ENCODE peak calls at places on chromosomes 7 and 10, in six cellular contexts. G is neural progenitor cell; X is stimulated activated CD4-positive, alpha-beta T cell treated with anti-CD3 and anti-CD28 coated beads, Interleukin-1b, Interleukin-23, amount 100 ng/mL, for 24 hours; V is lower lobe of right lung; R is endothelial cell of umbilical vein; S is LHCN-M2. B is an unnamed sample.

GRCh38 chr7:19145429-19146201 is 394 bp upstream of the FERD3L start:
- DNase-seq in G (peak), X (no peak), V (no peak), R (no peak), S (no peak), B (no peak)

GRCh38 chr10:78621183-78621789 is 447.5 kb upstream of the ZMIZ1 start:
- DNase-seq in G (no peak), X (no peak), V (no peak), R (peak), S (no peak), B (no peak)

GRCh38 chr7:106737202-106737562 is 76.2 kb upstream of the CCDC71L start:
- DNase-seq in G (no peak), X (no peak), V (no peak), R (peak), S (peak), B (no peak)

GRCh38 chr10:73768881-73769280 is 13.0 kb upstream of the CHCHD1 start:
- DNase-seq in G (no peak), X (no peak), V (no peak), R (no peak), S (no peak), B (no peak)

GRCh38 chr7:134378562-134378961 is 61.8 kb upstream of the SLC35B4 start:
- DNase-seq in G (no peak), X (no peak), V (no peak), R (no peak), S (no peak), B (no peak)

GRCh38 chr10:95242581-95243317 is 48.1 kb downstream of the PDLIM1 start:
- DNase-seq in G (peak), X (no peak), V (no peak), R (peak), S (peak), B (no peak)

GRCh38 chr10:101295266-101295665 is 58.7 kb upstream of the BTRC start:
- DNase-seq in G (no peak), X (no peak), V (no peak), R (no peak), S (peak), B (no peak)

GRCh38 chr10:22230331-22230833 is 12.6 kb upstream of the EBLN1 start:
- DNase-seq in G (peak), X (no peak), V (no peak), R (peak), S (peak), B (no peak)

GRCh38 chr7:36677769-36678435 is 46.4 kb downstream of the AOAH start:
- DNase-seq in G (no peak), X (peak), V (no peak), R (no peak), S (no peak), B (no peak)

GRCh38 chr7:108299251-108300014 is 156.8 kb downstream of the NRCAM start:
- DNase-seq in G (no peak), X (no peak), V (no peak), R (peak), S (peak), B (no peak)

GRCh38 chr7:149050941-149051340 is 22.6 kb upstream of the PDIA4 start:
- DNase-seq in G (no peak), X (no peak), V (no peak), R (no peak), S (no peak), B (no peak)

GRCh38 chr7:95549818-95550529 is 46.3 kb downstream of the PDK4 start:
- DNase-seq in G (no peak), X (no peak), V (peak), R (peak), S (peak), B (no peak)

GRCh38 chr7:115585015-115585655 is 445.4 kb downstream of the TFEC start:
- DNase-seq in G (no peak), X (no peak), V (no peak), R (no peak), S (peak), B (no peak)